ENCODE peak calls at places on chromosomes 1 and 21, in seven cellular contexts. A is activated T-cell treated with anti-CD3 and anti-CD28 coated beads for 1 hour; H is H54; G is stimulated activated naive CD4-positive, alpha-beta T cell; N is stimulated activated CD4-positive, alpha-beta T cell treated with anti-CD3 and anti-CD28 coated beads, TNF-alpha, amount 100 ng/mL, for 4 hours; B is AG10803; T is iPS-NIHi11. X is an unnamed sample.

GRCh38 chr1:157580179-157580827 is 17.6 kb downstream of the FCRL4 start:
- DNase-seq in A (no peak), H (peak; percentile 9), G (peak; percentile 1), N (no peak), B (peak; percentile 53), T (peak; percentile 76), X (no peak)

GRCh38 chr1:91537281-91538069 is 36.8 kb downstream of the CDC7 start:
- DNase-seq in A (no peak), H (no peak), G (no peak), N (no peak), B (peak; percentile 94), T (no peak), X (no peak)

GRCh38 chr1:182635871-182636270 is 31.7 kb upstream of the RGS16 start:
- DNase-seq in A (no peak), H (no peak), G (no peak), N (no peak), B (no peak), T (no peak), X (no peak)

GRCh38 chr1:67149179-67149770 is 14.5 kb upstream of the C1orf141 start:
- DNase-seq in A (peak; percentile 45), H (peak; percentile 51), G (peak; percentile 81), N (no peak), B (peak; percentile 86), T (peak; percentile 69), X (peak; percentile 31)

GRCh38 chr1:39268112-39268581 is 63.7 kb downstream of the MACF1 start:
- DNase-seq in A (no peak), H (peak; percentile 24), G (no peak), N (no peak), B (peak; percentile 86), T (peak; percentile 28), X (no peak)

GRCh38 chr1:243850013-243850367 is at the start of gene AKT3:
- DNase-seq in A (no peak), H (no peak), G (no peak), N (no peak), B (no peak), T (no peak), X (no peak)

GRCh38 chr21:45294509-45295291 is 7.0 kb upstream of the POFUT2 start:
- DNase-seq in A (no peak), H (peak; percentile 99), G (no peak), N (no peak), B (peak; percentile 95), T (no peak), X (no peak)

GRCh38 chr1:206556748-206557635 is 49.7 kb downstream of the RASSF5 start:
- DNase-seq in A (peak; percentile 81), H (peak; percentile 61), G (peak; percentile 89), N (peak; percentile 76), B (no peak), T (peak; percentile 78), X (peak; percentile 89)

GRCh38 chr1:38050397-38051141 is 4.0 kb upstream of the POU3F1 start:
- DNase-seq in A (no peak), H (no peak), G (no peak), N (no peak), B (no peak), T (no peak), X (no peak)

GRCh38 chr1:28129150-28129549 is 40.7 kb upstream of the EYA3 start:
- DNase-seq in A (no peak), H (peak; percentile 21), G (no peak), N (no peak), B (peak; percentile 35), T (no peak), X (no peak)

GRCh38 chr1:22112505-22112904 is 30.4 kb downstream of the WNT4 start:
- DNase-seq in A (no peak), H (no peak), G (no peak), N (no peak), B (no peak), T (no peak), X (no peak)

GRCh38 chr1:29706936-29707335 is 470.6 kb downstream of the PTPRU start:
- DNase-seq in A (no peak), H (peak; percentile 30), G (no peak), N (no peak), B (peak; percentile 37), T (peak; percentile 94), X (peak; percentile 55)

GRCh38 chr1:14321413-14321812 is 277.1 kb upstream of the KAZN start:
- DNase-seq in A (no peak), H (no peak), G (no peak), N (no peak), B (no peak), T (no peak), X (no peak)

GRCh38 chr1:59769412-59770095 is 45.2 kb upstream of the HOOK1 start:
- DNase-seq in A (no peak), H (no peak), G (no peak), N (no peak), B (no peak), T (no peak), X (no peak)

GRCh38 chr1:36479505-36480051 is 3.1 kb downstream of the CSF3R start:
- DNase-seq in A (no peak), H (no peak), G (no peak), N (no peak), B (no peak), T (no peak), X (no peak)

GRCh38 chr1:113534130-113534817 is 144.0 kb downstream of the MAGI3 start:
- DNase-seq in A (no peak), H (peak; percentile 17), G (no peak), N (no peak), B (peak; percentile 84), T (no peak), X (no peak)

GRCh38 chr21:16535100-16535418 is 805.3 kb downstream of the USP25 start:
- DNase-seq in A (no peak), H (peak; percentile 40), G (no peak), N (no peak), B (peak; percentile 83), T (peak; percentile 14), X (no peak)

GRCh38 chr1:202170726-202171125 is 10.3 kb upstream of the PTPN7 start:
- DNase-seq in A (no peak), H (no peak), G (no peak), N (no peak), B (no peak), T (no peak), X (no peak)

GRCh38 chr1:31412732-31413404 is at the start of gene SERINC2:
- DNase-seq in A (no peak), H (peak; percentile 58), G (peak; percentile 34), N (peak; percentile 17), B (no peak), T (peak; percentile 96), X (no peak)

GRCh38 chr1:182260516-182260915 is 131.1 kb downstream of the GLUL start:
- DNase-seq in A (no peak), H (no peak), G (no peak), N (no peak), B (no peak), T (no peak), X (no peak)

GRCh38 chr1:27760411-27760810 is 12.6 kb upstream of the STX12 start:
- DNase-seq in A (no peak), H (no peak), G (no peak), N (no peak), B (peak; percentile 11), T (no peak), X (no peak)

GRCh38 chr1:45926302-45926701 is 122.9 kb downstream of the MAST2 start:
- DNase-seq in A (no peak), H (no peak), G (no peak), N (no peak), B (no peak), T (peak; percentile 32), X (no peak)

GRCh38 chr1:17475729-17476128 is 36.3 kb upstream of the RCC2 start:
- DNase-seq in A (no peak), H (peak; percentile 37), G (no peak), N (no peak), B (peak; percentile 80), T (no peak), X (no peak)

GRCh38 chr1:9006956-9007615 is 19.1 kb downstream of the SLC2A7 start:
- DNase-seq in A (no peak), H (no peak), G (no peak), N (no peak), B (no peak), T (no peak), X (no peak)

GRCh38 chr1:22043175-22043769 is 9.2 kb upstream of the CDC42 start:
- DNase-seq in A (no peak), H (no peak), G (no peak), N (no peak), B (no peak), T (no peak), X (no peak)

GRCh38 chr1:228830954-228831481 is 95.7 kb downstream of the RHOU start:
- DNase-seq in A (no peak), H (peak; percentile 34), G (no peak), N (no peak), B (peak; percentile 41), T (no peak), X (no peak)

GRCh38 chr1:233025156-233025555 is 74.7 kb downstream of the NTPCR start:
- DNase-seq in A (no peak), H (no peak), G (peak; percentile 12), N (no peak), B (peak; percentile 44), T (peak; percentile 81), X (no peak)

GRCh38 chr1:55196433-55197035 is 18.6 kb downstream of the USP24 start:
- DNase-seq in A (no peak), H (no peak), G (no peak), N (no peak), B (no peak), T (no peak), X (no peak)

GRCh38 chr1:223771469-223771813 is 59.1 kb downstream of the CAPN2 start:
- DNase-seq in A (no peak), H (no peak), G (no peak), N (no peak), B (peak; percentile 29), T (no peak), X (peak; percentile 3)

GRCh38 chr1:167924102-167924501 is 10.2 kb upstream of the ADCY10 start:
- DNase-seq in A (no peak), H (no peak), G (no peak), N (no peak), B (no peak), T (no peak), X (no peak)

GRCh38 chr1:244012232-244012631 is 38.9 kb upstream of the ZBTB18 start:
- DNase-seq in A (no peak), H (peak; percentile 35), G (no peak), N (no peak), B (peak; percentile 49), T (peak; percentile 43), X (no peak)

GRCh38 chr1:113951719-113952118 is 22.6 kb downstream of the HIPK1 start:
- DNase-seq in A (no peak), H (no peak), G (no peak), N (no peak), B (no peak), T (no peak), X (no peak)

GRCh38 chr1:109935451-109935900 is 24.8 kb downstream of the CSF1 start:
- DNase-seq in A (no peak), H (no peak), G (no peak), N (no peak), B (no peak), T (no peak), X (no peak)